ENCODE peak calls at places on chromosomes 13 and 19, in four cellular contexts. Z is MV-4-11; X is dermis microvascular lymphatic vessel endothelial cell; O is activated CD8-positive, alpha-beta memory T cell treated with anti-CD3 and anti-CD28 coated beads for 4 hours. L is an unnamed sample.

GRCh38 chr13:113971471-113972231 is 2.2 kb downstream of the C13orf46 start:
- DNase-seq in X (no peak), O (no peak), Z (no peak), L (no peak)

GRCh38 chr13:113655358-113656014 is 2.5 kb downstream of the ATP4B start:
- DNase-seq in Z (no peak), X (no peak), O (no peak), L (no peak)

GRCh38 chr13:114115191-114115671 is 17.2 kb downstream of the RASA3 start:
- DNase-seq in O (no peak), X (no peak), Z (peak), L (no peak)

GRCh38 chr19:57719901-57720519 is 7.4 kb downstream of the ZNF671 start:
- DNase-seq in X (no peak), Z (no peak), O (no peak), L (no peak)

GRCh38 chr13:108060111-108060510 is 155.2 kb downstream of the LIG4 start:
- DNase-seq in Z (no peak), X (no peak), O (no peak), L (no peak)

GRCh38 chr19:53333466-53334449 is at the start of gene ZNF845:
- DNase-seq in Z (peak), O (peak), X (peak), L (peak)

GRCh38 chr13:89066868-89067466 is 1395.8 kb downstream of the SLITRK5 start:
- DNase-seq in Z (peak), O (no peak), X (no peak), L (no peak)

GRCh38 chr13:84208251-84208650 is 326.0 kb upstream of the SLITRK1 start:
- DNase-seq in Z (no peak), O (no peak), X (no peak), L (no peak)

GRCh38 chr13:58994077-58994476 is 1169.7 kb downstream of the DIAPH3 start:
- DNase-seq in Z (no peak), O (no peak), X (no peak), L (no peak)

GRCh38 chr13:20475927-20476691 is 49.5 kb downstream of the CRYL1 start:
- DNase-seq in X (peak), O (no peak), Z (no peak), L (peak)

GRCh38 chr13:32426191-32426980 is 1.5 kb downstream of the N4BP2L1 start:
- DNase-seq in Z (peak), O (no peak), X (peak), L (peak)

GRCh38 chr13:113776231-113777125 is 17.5 kb downstream of the TMEM255B start:
- DNase-seq in O (no peak), X (no peak), Z (no peak), L (no peak)

GRCh38 chr13:106078191-106078590 is 457.3 kb downstream of the EFNB2 start:
- DNase-seq in Z (no peak), O (no peak), X (no peak), L (no peak)

GRCh38 chr19:51637362-51637978 is 7.3 kb upstream of the SIGLEC5 start:
- DNase-seq in X (no peak), Z (no peak), O (no peak), L (no peak)

GRCh38 chr19:30386551-30387143 is 14.5 kb downstream of the ZNF536 start:
- DNase-seq in O (no peak), Z (no peak), X (no peak), L (no peak)

GRCh38 chr19:7852851-7853759 is 21.1 kb downstream of the PRR36 start:
- DNase-seq in O (peak), Z (peak), X (no peak), L (peak)

GRCh38 chr19:16435999-16436650 is 35.6 kb downstream of the EPS15L1 start:
- DNase-seq in O (no peak), Z (peak), X (no peak), L (no peak)

GRCh38 chr13:31380728-31381127 is 181.0 kb downstream of the B3GLCT start:
- DNase-seq in O (no peak), X (peak), Z (no peak), L (no peak)

GRCh38 chr19:17319473-17320238 is 10.3 kb downstream of the DDA1 start:
- DNase-seq in O (no peak), Z (no peak), X (no peak), L (no peak)

GRCh38 chr19:39304701-39305571 is 8.7 kb downstream of the IFNL1 start:
- DNase-seq in O (no peak), X (no peak), Z (no peak), L (no peak)

GRCh38 chr19:14440049-14440448 is 6.9 kb downstream of the PKN1 start:
- DNase-seq in X (no peak), O (peak), Z (peak), L (no peak)

GRCh38 chr13:45490068-45490467 is 25.3 kb downstream of the COG3 start:
- DNase-seq in X (no peak), O (no peak), Z (no peak), L (no peak)